ENCODE peak calls at places on chromosomes 13 and 19, in five cellular contexts. F is psoas muscle, Z is cardiac fibroblast, M is AG04450, K is osteoblast. G is an unnamed sample.

GRCh38 chr13:100550433-100550832 is 38.2 kb downstream of the GGACT start:
- DNase-seq in F (peak; percentile 35), Z (peak; percentile 57), M (no peak), K (peak; percentile 89), G (no peak)

GRCh38 chr19:3687774-3688706 is 12.2 kb downstream of the PIP5K1C start:
- DNase-seq in F (no peak), Z (no peak), M (no peak), K (peak; percentile 77), G (no peak)

GRCh38 chr19:5217171-5217570 is 123.4 kb downstream of the PTPRS start:
- DNase-seq in F (no peak), Z (no peak), M (no peak), K (peak; percentile 25), G (no peak)

GRCh38 chr13:22271963-22272362 is 601.1 kb downstream of the FGF9 start:
- DNase-seq in F (no peak), Z (no peak), M (no peak), K (no peak), G (no peak)

GRCh38 chr13:99376132-99376531 is 68.9 kb upstream of the GPR183 start:
- DNase-seq in F (no peak), Z (no peak), M (no peak), K (no peak), G (no peak)

GRCh38 chr19:4077800-4078683 is 11.3 kb upstream of the ZBTB7A start:
- DNase-seq in F (peak; percentile 76), Z (peak; percentile 33), M (no peak), K (peak; percentile 91), G (no peak)

GRCh38 chr19:10143700-10144099 is 24.0 kb upstream of the EIF3G start:
- DNase-seq in F (no peak), Z (no peak), M (no peak), K (no peak), G (no peak)

GRCh38 chr19:53877361-53877766 is 4.6 kb upstream of the PRKCG start:
- DNase-seq in F (no peak), Z (peak; percentile 47), M (no peak), K (no peak), G (no peak)

GRCh38 chr19:53388904-53389303 is 6.0 kb upstream of the ZNF765 start:
- DNase-seq in F (no peak), Z (peak; percentile 49), M (no peak), K (no peak), G (no peak)

GRCh38 chr19:46737275-46737654 is 8.6 kb upstream of the FKRP start:
- DNase-seq in F (no peak), Z (no peak), M (no peak), K (no peak), G (no peak)

GRCh38 chr19:42420055-42420544 is 7.1 kb downstream of the LIPE start:
- DNase-seq in F (no peak), Z (peak; percentile 63), M (no peak), K (peak; percentile 94), G (no peak)

GRCh38 chr13:79434578-79434977 is 28.5 kb upstream of the RBM26 start:
- DNase-seq in F (no peak), Z (peak; percentile 46), M (no peak), K (peak; percentile 37), G (no peak)

GRCh38 chr19:16627194-16627927 is 643 bp downstream of the MED26 start:
- DNase-seq in F (no peak), Z (peak; percentile 18), M (no peak), K (peak; percentile 82), G (no peak)

GRCh38 chr13:75830842-75831241 is 194.7 kb downstream of the LMO7 start:
- DNase-seq in F (no peak), Z (peak; percentile 62), M (no peak), K (peak; percentile 35), G (peak; percentile 42)

GRCh38 chr19:16442386-16443276 is 29.1 kb downstream of the EPS15L1 start:
- DNase-seq in F (no peak), Z (no peak), M (no peak), K (no peak), G (no peak)

GRCh38 chr19:53983457-53984289 is 7.8 kb upstream of the CACNG6 start:
- DNase-seq in F (no peak), Z (no peak), M (no peak), K (peak; percentile 83), G (no peak)

DNA sequence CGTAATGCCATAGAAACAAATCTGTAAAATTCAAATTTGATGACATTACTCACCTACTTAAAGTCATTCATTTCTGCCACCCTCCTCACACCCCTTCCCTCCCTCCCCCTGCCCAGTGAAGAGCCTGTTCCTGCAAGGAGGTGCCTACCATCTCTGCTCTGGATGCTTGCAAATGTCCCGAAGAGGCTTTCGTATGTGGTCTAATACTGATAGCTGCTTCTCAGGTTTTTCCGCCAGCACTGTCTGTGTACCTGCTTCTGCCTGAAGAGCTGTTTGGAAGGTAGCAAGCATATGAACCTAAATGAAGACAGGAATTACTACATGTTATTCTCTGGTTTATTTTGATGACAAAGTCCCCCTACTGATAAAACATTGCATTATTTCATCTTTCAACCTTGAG is 57.1 kb downstream of the GPALPP1 start:
- DNase-seq in F (no peak), Z (no peak), M (no peak), K (no peak), G (no peak)
- H3K4me3 ChIP-seq in F (peak overlapping the region; percentile 64), Z (peak overlapping the region; percentile 32), M (no peak overlapping the region), K (peak overlapping the region; percentile 66), G (peak overlapping the region; percentile 50)

DNA sequence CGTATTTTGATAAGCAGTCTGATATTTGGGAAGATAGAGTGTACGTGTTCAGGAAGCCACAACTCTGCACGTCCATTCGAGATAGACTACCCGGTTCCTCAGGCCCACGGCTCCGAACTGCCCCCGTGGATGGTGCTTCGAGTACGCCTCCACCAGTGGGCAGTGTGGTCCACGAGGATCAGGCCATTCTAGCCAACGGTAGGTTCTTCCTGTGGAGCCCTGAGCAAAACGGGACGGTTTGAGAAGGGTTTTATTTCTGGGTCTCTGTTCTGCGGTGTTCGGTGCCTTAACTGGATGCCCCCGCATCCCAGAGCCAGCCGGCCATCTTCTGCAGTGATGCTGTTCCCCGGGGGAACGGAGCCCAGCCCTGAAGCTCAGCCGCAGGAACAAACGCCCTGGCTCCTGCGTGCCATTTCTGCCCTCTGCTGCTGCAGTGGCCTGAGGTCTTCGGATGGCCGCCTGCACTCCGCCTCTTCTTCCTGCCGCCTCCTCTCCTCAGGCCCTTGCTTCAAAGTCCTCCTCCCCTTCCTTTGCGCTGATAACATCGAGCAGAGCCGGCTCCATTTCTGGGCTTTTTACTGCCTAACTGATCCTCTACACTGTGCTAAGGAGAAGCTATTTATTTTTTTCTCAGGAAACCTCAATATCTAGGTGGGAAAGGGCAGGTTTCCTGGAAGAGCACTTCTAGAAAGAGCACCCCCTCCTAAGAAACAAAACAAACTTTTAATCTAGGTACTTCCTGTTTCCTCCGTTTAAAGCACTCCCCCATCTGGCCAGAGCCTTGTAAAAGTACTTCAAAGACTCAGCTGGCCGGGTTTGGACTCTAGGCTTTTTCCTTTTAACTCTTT is 36.2 kb upstream of the SLC46A3 start:
- DNase-seq in F (no peak), Z (peak; percentile 70), M (no peak), K (no peak), G (no peak)
- TF ChIP-seq CTCF in F (peak; percentile 16), Z (peak; percentile 21), M (no peak), K (no peak), G (no peak)

GRCh38 chr19:1241417-1242095 is at the start of gene ATP5F1D:
- DNase-seq in F (peak; percentile 94), Z (peak; percentile 95), M (peak; percentile 89), K (peak; percentile 100), G (peak; percentile 80)

GRCh38 chr19:1239420-1239795 is 1.6 kb upstream of the CBARP start:
- DNase-seq in F (no peak), Z (no peak), M (no peak), K (no peak), G (no peak)

GRCh38 chr19:1238373-1239303 is 833 bp upstream of the CBARP start:
- DNase-seq in F (no peak), Z (no peak), M (no peak), K (peak; percentile 90), G (no peak)

GRCh38 chr19:1239796-1240737 is 1.5 kb upstream of the ATP5F1D start:
- DNase-seq in F (peak; percentile 93), Z (peak; percentile 88), M (peak; percentile 68), K (peak; percentile 100), G (peak; percentile 66)

GRCh38 chr19:1240925-1241324 is 626 bp upstream of the ATP5F1D start:
- DNase-seq in F (no peak), Z (no peak), M (no peak), K (no peak), G (no peak)
- H3K4me3 ChIP-seq in F (peak overlapping the region; percentile 75), Z (no peak overlapping the region), M (no peak overlapping the region), K (peak overlapping the region; percentile 89), G (no peak overlapping the region)

GRCh38 chr13:109196896-109197295 is 567.5 kb downstream of the MYO16 start:
- DNase-seq in F (no peak), Z (no peak), M (no peak), K (no peak), G (no peak)
- TF ChIP-seq CTCF in F (peak; percentile 4), Z (no peak), M (no peak), K (no peak), G (peak; percentile 21)

DNA sequence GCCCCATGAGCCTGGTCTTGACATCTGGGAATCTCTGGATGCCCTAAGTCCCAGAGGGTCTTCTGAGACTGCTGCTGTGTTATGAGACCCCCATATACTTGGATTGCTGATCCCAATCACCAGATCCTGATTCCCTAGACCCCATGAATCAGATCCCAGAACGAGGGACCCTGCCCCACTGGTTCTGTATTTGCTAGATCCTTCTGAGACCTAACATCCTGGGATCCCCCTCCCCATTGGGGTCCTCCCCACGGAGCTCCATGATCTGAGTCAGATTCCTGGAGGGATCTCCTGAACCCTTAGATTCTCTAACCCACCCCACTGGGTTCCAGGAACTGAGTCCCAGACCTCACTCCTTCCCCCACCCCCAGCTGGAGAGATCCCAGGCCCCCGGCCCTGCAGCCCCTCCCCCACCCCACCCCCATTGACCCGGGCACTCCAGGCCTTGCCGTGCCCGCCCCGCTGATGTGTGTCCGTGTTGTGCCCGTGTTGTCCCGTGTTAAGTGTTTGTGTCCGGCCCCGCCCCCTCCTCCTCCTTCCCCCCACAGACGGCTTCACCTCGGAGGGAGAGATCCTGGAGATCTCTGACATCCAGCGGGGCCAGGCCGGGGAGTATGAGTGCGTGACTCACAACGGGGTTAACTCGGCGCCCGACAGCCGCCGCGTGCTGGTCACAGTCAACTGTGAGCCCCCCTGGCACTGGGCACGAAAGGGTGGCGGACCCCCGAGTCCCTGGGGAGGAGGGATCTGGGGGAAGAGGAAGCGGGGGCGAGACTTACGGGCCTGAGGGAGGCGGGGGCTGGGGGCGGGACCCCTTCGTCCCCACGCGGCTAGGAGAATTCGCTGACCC is 15.0 kb downstream of the IGLON5 start:
- DNase-seq in F (no peak), Z (no peak), M (no peak), K (peak; percentile 78), G (no peak)
- H3K4me3 ChIP-seq in F (no peak overlapping the region), Z (no peak overlapping the region), M (no peak overlapping the region), K (no peak overlapping the region), G (no peak overlapping the region)

GRCh38 chr19:18594096-18594823 is 5.7 kb downstream of the REX1BD start:
- DNase-seq in F (peak; percentile 78), Z (peak; percentile 68), M (no peak), K (peak; percentile 100), G (peak; percentile 50)
- TF ChIP-seq CTCF in F (peak; percentile 84), Z (peak; percentile 50), M (peak; percentile 69), K (peak; percentile 59), G (peak; percentile 54)

DNA sequence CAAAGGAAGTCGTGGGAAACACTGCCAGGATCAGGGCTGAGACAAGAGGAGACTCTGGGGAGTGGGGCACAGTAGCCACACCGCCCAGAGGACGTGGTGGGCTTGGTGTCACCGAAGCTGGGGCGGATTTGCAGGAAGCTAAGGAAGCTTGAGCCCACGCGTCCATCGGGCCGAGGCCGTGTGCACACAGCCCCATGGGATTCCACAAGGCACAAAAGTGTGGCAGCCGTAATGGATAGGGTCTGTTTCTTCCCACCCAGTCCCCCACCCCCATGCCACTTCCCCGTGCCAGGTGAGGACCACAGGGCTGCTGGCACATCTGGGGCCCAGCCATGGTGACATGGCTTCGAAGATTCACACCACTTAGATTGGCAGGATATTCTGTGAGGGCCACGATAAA is 153.2 kb upstream of the SPACA7 start:
- DNase-seq in F (no peak), Z (no peak), M (no peak), K (no peak), G (no peak)
- H3K4me3 ChIP-seq in F (no peak overlapping the region), Z (no peak overlapping the region), M (no peak overlapping the region), K (no peak overlapping the region), G (no peak overlapping the region)